ENCODE peak calls at places on chromosomes 11 and 22, in four cellular contexts. U, V, M and P are unnamed samples. For H3K27me3, the result is how much of the 10 kb centered on the place peaks cover.

GRCh38 chr11:110376711-110377324 is 52.9 kb upstream of the FDX1 start:
- DNase-seq in U (peak), V (peak), M (peak), P (no peak)

GRCh38 chr11:61154528-61154927 is 6.7 kb downstream of the VPS37C start:
- DNase-seq in U (no peak), V (no peak), M (no peak), P (no peak)

GRCh38 chr11:102680945-102681344 is 24.6 kb downstream of the MMP27 start:
- DNase-seq in U (no peak), V (no peak), M (no peak), P (no peak)

GRCh38 chr11:128632151-128632791 is 44.9 kb upstream of the ETS1 start:
- DNase-seq in U (peak), V (no peak), M (no peak), P (no peak)

GRCh38 chr22:20093437-20093836 is 13.4 kb downstream of the DGCR8 start:
- DNase-seq in U (no peak), V (peak), M (no peak), P (no peak)

GRCh38 chr11:112469376-112469775 is 208.7 kb upstream of the PLET1 start:
- DNase-seq in U (no peak), V (no peak), M (no peak), P (no peak)

GRCh38 chr11:18772211-18772610 is 19.4 kb downstream of the PTPN5 start:
- DNase-seq in U (no peak), V (no peak), M (no peak), P (no peak)

GRCh38 chr11:56906683-56907148 is 82.0 kb upstream of the OR5AK2 start:
- DNase-seq in U (no peak), V (no peak), M (no peak), P (no peak)

GRCh38 chr22:29233503-29233902 is 27.8 kb downstream of the EMID1 start:
- DNase-seq in U (no peak), V (no peak), M (no peak), P (no peak)

GRCh38 chr11:73625690-73626318 is 20.6 kb upstream of the PLEKHB1 start:
- DNase-seq in U (peak), V (peak), M (peak), P (peak)
- TF ChIP-seq EP300 in U (no peak), V (no peak), M (no peak), P (no peak)

GRCh38 chr11:31830406-31830805 is 19.3 kb upstream of the PAX6 start:
- DNase-seq in U (no peak), V (no peak), M (no peak), P (no peak)
- H3K27me3 ChIP-seq in U (half or more), V (half or more), M (under half), P (under half)

DNA sequence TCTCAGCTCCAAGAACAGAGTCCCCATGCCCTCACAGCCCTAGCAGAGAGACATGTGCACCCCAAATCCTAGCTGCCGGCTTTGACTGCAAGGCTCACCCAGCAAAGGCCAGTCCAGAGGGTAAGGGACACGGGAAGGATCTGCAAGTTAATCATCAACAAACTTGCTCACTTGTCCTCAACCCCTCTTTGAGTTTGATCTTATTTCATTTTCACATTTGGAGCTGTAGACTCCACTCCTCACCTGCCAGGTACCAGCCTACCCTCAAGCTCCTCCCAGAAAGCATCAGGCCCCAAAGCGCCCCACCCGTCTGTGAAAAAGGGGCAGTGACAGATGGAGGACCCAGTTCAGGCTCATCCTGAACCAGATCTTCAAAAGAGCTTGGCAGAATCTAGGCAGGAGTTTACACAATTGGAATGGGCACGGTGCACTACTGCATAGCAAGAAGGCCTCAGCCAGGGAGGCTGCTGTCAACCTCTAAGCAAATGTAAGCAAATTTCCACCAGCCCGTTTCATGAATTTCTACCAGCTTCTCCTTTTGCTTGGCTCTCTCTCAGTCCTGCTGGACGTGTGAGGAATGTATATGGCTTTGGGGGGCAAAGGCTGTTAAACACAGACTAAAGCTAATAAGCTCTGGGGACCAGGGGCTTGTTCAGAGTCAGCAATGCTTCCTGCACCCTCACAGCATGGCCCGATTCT is 5.5 kb downstream of the EHD1 start:
- DNase-seq in U (peak), V (no peak), M (no peak), P (no peak)
- TF ChIP-seq POLR2AphosphoS5 in U (no peak), V (no peak), M (no peak), P (no peak)

GRCh38 chr22:36256474-36256873 is 3.5 kb downstream of the APOL1 start:
- DNase-seq in U (no peak), V (no peak), M (no peak), P (no peak)

GRCh38 chr22:36257308-36257707 is 4.4 kb downstream of the APOL1 start:
- DNase-seq in U (no peak), V (no peak), M (no peak), P (no peak)

GRCh38 chr22:36253523-36254490 is 874 bp downstream of the APOL1 start:
- DNase-seq in U (peak), V (peak), M (peak), P (peak)

GRCh38 chr22:36257948-36258674 is 5.2 kb downstream of the APOL1 start:
- DNase-seq in U (no peak), V (no peak), M (no peak), P (no peak)

GRCh38 chr22:36258750-36259619 is 6.1 kb downstream of the APOL1 start:
- DNase-seq in U (peak), V (no peak), M (peak), P (peak)
- TF ChIP-seq EP300 in U (no peak), V (no peak), M (no peak), P (no peak)